ENCODE peak calls at places on chromosomes 5 and 9, in six cellular contexts. J is AG04450; I is NB4; H is brain microvascular endothelial cell; A is CD8-positive, alpha-beta memory T cell; U is iPS DF 6.9. F is an unnamed sample.

GRCh38 chr5:65247594-65247993 is 234.1 kb downstream of the ADAMTS6 start:
- DNase-seq in J (no peak), I (no peak), H (no peak), A (no peak), U (no peak), F (no peak)

GRCh38 chr9:121445986-121446385 is 53.7 kb downstream of the GGTA1 start:
- DNase-seq in J (no peak), I (peak; percentile 31), H (no peak), A (no peak), U (no peak), F (no peak)

GRCh38 chr5:37552770-37553719 is 173.9 kb downstream of the WDR70 start:
- DNase-seq in J (peak; percentile 45), I (peak; percentile 21), H (peak; percentile 92), A (no peak), U (no peak), F (peak; percentile 16)

GRCh38 chr5:115461506-115462290 is 82.9 kb downstream of the FEM1C start:
- DNase-seq in J (peak; percentile 46), I (no peak), H (peak; percentile 88), A (no peak), U (no peak), F (peak; percentile 64)

GRCh38 chr9:89714316-89714715 is 109.5 kb downstream of the GADD45G start:
- DNase-seq in J (no peak), I (no peak), H (no peak), A (no peak), U (no peak), F (no peak)

GRCh38 chr9:33435821-33436277 is 11.5 kb downstream of the AQP3 start:
- DNase-seq in J (no peak), I (no peak), H (no peak), A (no peak), U (no peak), F (no peak)

GRCh38 chr9:135252980-135253304 is 165.5 kb downstream of the OLFM1 start:
- DNase-seq in J (no peak), I (no peak), H (no peak), A (no peak), U (no peak), F (no peak)

GRCh38 chr9:72476617-72477375 is 44.6 kb upstream of the TMC1 start:
- DNase-seq in J (no peak), I (peak; percentile 40), H (peak; percentile 54), A (no peak), U (no peak), F (peak; percentile 25)

GRCh38 chr5:3310551-3311340 is 284.9 kb upstream of the IRX1 start:
- DNase-seq in J (no peak), I (no peak), H (no peak), A (no peak), U (no peak), F (peak; percentile 39)

GRCh38 chr9:98569491-98569890 is 139.2 kb downstream of the GABBR2 start:
- DNase-seq in J (no peak), I (no peak), H (no peak), A (no peak), U (no peak), F (no peak)

GRCh38 chr9:82600536-82601271 is 462.2 kb downstream of the RASEF start:
- DNase-seq in J (no peak), I (no peak), H (no peak), A (no peak), U (no peak), F (no peak)

GRCh38 chr9:81377310-81377709 is 312.0 kb downstream of the TLE1 start:
- DNase-seq in J (no peak), I (no peak), H (no peak), A (no peak), U (no peak), F (no peak)

GRCh38 chr5:134494780-134495179 is 30.7 kb upstream of the JADE2 start:
- DNase-seq in J (no peak), I (no peak), H (no peak), A (no peak), U (no peak), F (no peak)

GRCh38 chr9:129027685-129028191 is 393 bp downstream of the SH3GLB2 start:
- DNase-seq in J (no peak), I (peak; percentile 64), H (no peak), A (no peak), U (no peak), F (no peak)

GRCh38 chr5:125582358-125582757 is 835.9 kb upstream of the ZNF608 start:
- DNase-seq in J (no peak), I (no peak), H (no peak), A (no peak), U (no peak), F (peak; percentile 59)

GRCh38 chr5:136031713-136032112 is 2.9 kb downstream of the TGFBI start:
- DNase-seq in J (no peak), I (no peak), H (no peak), A (no peak), U (no peak), F (no peak)

GRCh38 chr5:7420506-7421280 is 24.8 kb downstream of the ADCY2 start:
- DNase-seq in J (no peak), I (no peak), H (no peak), A (no peak), U (no peak), F (no peak)

GRCh38 chr5:150156540-150156939 is 895 bp upstream of the PDGFRB start:
- DNase-seq in J (no peak), I (no peak), H (no peak), A (no peak), U (no peak), F (no peak)

GRCh38 chr5:150153957-150154617 is 1.6 kb downstream of the PDGFRB start:
- DNase-seq in J (no peak), I (peak; percentile 74), H (peak; percentile 85), A (no peak), U (no peak), F (no peak)

GRCh38 chr5:150156033-150156381 is 362 bp upstream of the PDGFRB start:
- DNase-seq in J (no peak), I (no peak), H (no peak), A (no peak), U (no peak), F (no peak)

GRCh38 chr5:150154618-150155134 is 969 bp downstream of the PDGFRB start:
- DNase-seq in J (no peak), I (no peak), H (no peak), A (no peak), U (no peak), F (no peak)

DNA sequence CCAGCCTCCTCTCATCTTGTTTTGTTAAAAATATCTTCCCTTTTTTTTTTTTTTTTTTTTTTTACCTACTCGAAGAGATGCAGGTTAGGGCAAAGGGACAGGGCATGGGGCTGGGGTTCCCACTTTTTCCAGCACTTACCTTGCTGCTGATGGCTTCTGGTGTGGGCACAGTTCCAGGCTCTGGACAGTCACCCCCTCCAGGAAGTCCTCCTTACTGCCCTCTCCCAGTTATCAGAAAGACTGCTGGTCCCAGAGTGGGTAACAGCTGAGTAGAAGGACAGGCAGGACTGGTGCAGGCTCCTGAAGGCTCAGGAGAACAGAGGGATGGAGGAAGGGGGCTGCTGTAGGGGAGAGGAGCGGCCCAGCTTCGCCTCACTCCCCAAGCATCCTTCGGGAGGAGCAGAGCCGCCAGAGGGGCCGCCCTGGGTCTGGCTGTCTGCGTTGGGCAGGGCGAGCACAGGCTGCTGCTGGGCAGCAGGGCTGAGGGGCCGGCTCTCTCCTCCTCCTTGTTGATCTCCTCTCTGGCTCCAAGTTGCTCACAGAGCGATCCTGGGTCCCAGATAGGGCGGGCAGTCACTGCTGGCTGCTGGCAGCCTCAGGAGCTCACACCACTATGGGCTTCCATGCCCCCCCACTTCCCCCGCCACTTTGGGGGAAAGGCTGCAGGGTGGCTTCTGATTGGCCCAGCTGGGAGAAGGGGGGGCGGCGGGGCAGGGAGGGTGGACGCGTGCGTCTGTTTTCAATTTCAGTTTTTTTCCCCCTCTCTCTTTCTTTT is at the start of gene PDGFRB:
- DNase-seq in J (peak; percentile 78), I (no peak), H (peak; percentile 85), A (peak; percentile 34), U (no peak), F (peak; percentile 83)
- H3K4me3 ChIP-seq in J (peak within 1 kb of the TSS; percentile 97), I (no peak within 1 kb of the TSS), H (peak within 1 kb of the TSS; percentile 90), A (peak within 1 kb of the TSS; percentile 37), U (peak within 1 kb of the TSS; percentile 6), F (peak within 1 kb of the TSS; percentile 78)

DNA sequence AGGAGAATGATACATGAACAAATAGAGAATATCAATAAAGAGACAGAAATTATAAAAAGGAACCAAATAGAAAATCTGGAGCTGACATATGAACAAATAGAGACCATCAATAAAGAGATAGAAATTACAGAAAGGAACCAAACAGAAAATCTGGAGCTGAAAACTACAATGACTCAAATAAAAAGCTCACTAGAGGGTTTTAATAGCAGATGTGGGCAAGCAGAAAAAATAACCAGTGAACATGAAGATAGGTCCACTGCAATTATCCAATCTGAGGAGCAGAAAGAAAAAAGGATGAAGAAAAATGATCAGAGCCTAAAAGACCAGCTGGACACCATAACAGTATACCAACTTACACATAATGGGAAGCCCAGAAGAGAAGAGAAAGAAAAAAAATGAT is 353.7 kb downstream of the ARL15 start:
- DNase-seq in J (no peak), I (no peak), H (no peak), A (no peak), U (no peak), F (no peak)
- H3K4me3 ChIP-seq in J (no peak overlapping the region), I (no peak overlapping the region), H (no peak overlapping the region), A (no peak overlapping the region), U (no peak overlapping the region), F (no peak overlapping the region)

GRCh38 chr9:137650259-137650658 is 31.5 kb downstream of the EHMT1 start:
- DNase-seq in J (no peak), I (no peak), H (no peak), A (no peak), U (no peak), F (no peak)
- H3K4me3 ChIP-seq in J (no peak overlapping the region), I (no peak overlapping the region), H (no peak overlapping the region), A (no peak overlapping the region), U (no peak overlapping the region), F (no peak overlapping the region)

GRCh38 chr9:128009639-128010038 is 28.9 kb upstream of the EEIG1 start:
- DNase-seq in J (no peak), I (no peak), H (no peak), A (no peak), U (no peak), F (no peak)

GRCh38 chr9:128006360-128007024 is 25.7 kb upstream of the EEIG1 start:
- DNase-seq in J (no peak), I (no peak), H (no peak), A (no peak), U (no peak), F (no peak)

GRCh38 chr9:128007566-128008138 is 26.9 kb upstream of the EEIG1 start:
- DNase-seq in J (no peak), I (peak; percentile 86), H (no peak), A (peak; percentile 82), U (no peak), F (no peak)

GRCh38 chr9:128005938-128006337 is 25.1 kb upstream of the EEIG1 start:
- DNase-seq in J (no peak), I (no peak), H (no peak), A (no peak), U (no peak), F (no peak)

DNA sequence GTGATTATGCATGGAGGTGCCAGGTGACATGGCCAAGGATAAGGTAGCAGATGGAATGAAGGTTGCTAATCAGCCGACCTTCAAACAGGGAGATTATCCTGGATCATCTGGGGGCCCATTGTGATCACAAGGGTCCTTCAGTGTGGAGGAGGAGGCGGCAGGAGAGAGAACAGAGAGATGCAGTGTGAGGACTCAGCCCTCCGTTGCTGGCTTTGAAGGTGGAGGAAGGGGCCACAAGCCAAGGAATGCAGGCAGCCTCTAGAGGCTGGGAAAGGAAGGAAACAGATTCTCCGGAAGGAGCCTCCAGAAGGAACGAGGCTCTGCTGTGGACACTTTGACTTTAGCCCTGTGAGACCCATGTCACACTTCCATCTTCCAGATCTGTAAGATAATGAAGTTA is 27.4 kb upstream of the EEIG1 start:
- DNase-seq in J (no peak), I (no peak), H (no peak), A (no peak), U (no peak), F (no peak)
- H3K4me3 ChIP-seq in J (no peak overlapping the region), I (no peak overlapping the region), H (no peak overlapping the region), A (peak overlapping the region; percentile 67), U (no peak overlapping the region), F (no peak overlapping the region)

F was measured in skeletal muscle cell.